ENCODE peak calls at places on chromosomes 16 and 17, in five cellular contexts. Y, P, H, F and V are unnamed samples.

GRCh38 chr17:77957215-77957868 is 1.2 kb upstream of the TNRC6C start:
- DNase-seq in Y (no peak), P (no peak), H (no peak), F (no peak), V (no peak)

GRCh38 chr17:42744283-42744805 is 496 bp downstream of the EZH1 start:
- DNase-seq in Y (peak; percentile 84), P (peak; percentile 94), H (peak; percentile 63), F (no peak), V (peak; percentile 86)

GRCh38 chr17:892958-893357 is 86.6 kb downstream of the NXN start:
- DNase-seq in Y (no peak), P (no peak), H (no peak), F (no peak), V (no peak)

GRCh38 chr17:61305024-61305423 is 94.6 kb upstream of the TBX2 start:
- DNase-seq in Y (no peak), P (no peak), H (no peak), F (no peak), V (no peak)

GRCh38 chr17:2418572-2418971 is 17.7 kb upstream of the MNT start:
- DNase-seq in Y (no peak), P (no peak), H (no peak), F (no peak), V (no peak)

GRCh38 chr17:8753976-8754440 is 4.3 kb downstream of the SPDYE4 start:
- DNase-seq in Y (no peak), P (no peak), H (no peak), F (no peak), V (no peak)

GRCh38 chr17:32803544-32803943 is 73.4 kb downstream of the MYO1D start:
- DNase-seq in Y (no peak), P (no peak), H (no peak), F (no peak), V (no peak)

GRCh38 chr16:27450836-27451341 is 48.9 kb downstream of the IL21R start:
- DNase-seq in Y (no peak), P (no peak), H (no peak), F (no peak), V (no peak)

GRCh38 chr17:48614904-48615211 is 234 bp downstream of the HOXB8 start:
- DNase-seq in Y (no peak), P (no peak), H (no peak), F (no peak), V (no peak)
- H3K4me3 ChIP-seq in Y (no peak overlapping the region), P (no peak overlapping the region), H (no peak overlapping the region), F (no peak overlapping the region), V (no peak overlapping the region)

GRCh38 chr16:77858060-77858459 is 69.7 kb downstream of the VAT1L start:
- DNase-seq in Y (no peak), P (no peak), H (no peak), F (no peak), V (no peak)

GRCh38 chr16:77863250-77863649 is 74.9 kb downstream of the VAT1L start:
- DNase-seq in Y (peak; percentile 28), P (no peak), H (no peak), F (no peak), V (no peak)

GRCh38 chr16:77860944-77861343 is 72.6 kb downstream of the VAT1L start:
- DNase-seq in Y (no peak), P (no peak), H (no peak), F (no peak), V (no peak)

GRCh38 chr16:77856455-77857138 is 68.2 kb downstream of the VAT1L start:
- DNase-seq in Y (no peak), P (no peak), H (no peak), F (no peak), V (no peak)

DNA sequence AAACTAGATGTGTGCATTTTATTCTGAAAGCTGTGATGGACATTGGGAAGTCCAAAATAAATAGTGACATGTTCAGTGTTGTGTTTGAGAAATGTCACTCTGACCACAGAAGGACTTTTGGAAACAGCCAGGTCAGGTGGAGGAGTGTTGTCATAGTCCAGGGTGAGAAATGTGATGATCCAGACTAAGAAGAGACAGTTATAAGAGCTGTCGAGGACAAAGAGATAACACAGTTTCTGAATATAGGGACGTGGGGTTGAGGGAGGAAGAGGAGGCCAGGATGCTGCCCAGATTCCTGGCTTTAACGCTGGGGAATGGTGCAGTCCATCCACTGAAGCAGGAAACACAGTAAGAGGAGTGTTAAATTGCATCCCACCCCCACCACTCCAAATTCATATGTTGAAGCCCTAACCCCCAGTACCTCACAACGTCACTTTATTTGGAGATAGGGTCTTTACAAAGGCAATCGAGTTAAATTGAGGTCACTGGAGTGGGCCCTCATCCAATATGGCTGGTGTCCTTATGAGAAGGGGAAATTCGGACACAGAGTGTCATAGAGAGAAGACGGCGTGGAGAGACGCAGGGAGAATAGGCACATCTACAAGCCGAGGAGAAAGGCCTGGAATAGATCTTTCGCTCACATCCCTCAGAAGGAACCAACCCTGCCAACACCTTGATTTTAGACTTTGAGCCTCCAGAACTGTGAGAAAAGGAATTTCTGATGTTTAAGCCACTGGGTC is 71.3 kb downstream of the VAT1L start:
- DNase-seq in Y (no peak), P (no peak), H (no peak), F (no peak), V (no peak)
- H3K27ac ChIP-seq in Y (peak overlapping the region; percentile 68), P (no peak overlapping the region), H (no peak overlapping the region), F (no peak overlapping the region), V (no peak overlapping the region)

GRCh38 chr17:45238155-45238774 is 16.6 kb downstream of the FMNL1 start:
- DNase-seq in Y (no peak), P (no peak), H (no peak), F (no peak), V (no peak)
- H3K36me3 ChIP-seq in Y (peaks cover 21% of the 10 kb centered on the region), P (no peaks in the 10 kb centered on the region), H (peaks cover 65% of the 10 kb centered on the region), F (no peaks in the 10 kb centered on the region), V (peaks cover 76% of the 10 kb centered on the region)

GRCh38 chr17:40325156-40326013 is 16.4 kb downstream of the RARA start:
- DNase-seq in Y (no peak), P (peak; percentile 50), H (peak; percentile 42), F (no peak), V (peak; percentile 44)

GRCh38 chr17:40322417-40323315 is 13.7 kb downstream of the RARA start:
- DNase-seq in Y (peak; percentile 84), P (peak; percentile 92), H (peak; percentile 91), F (peak; percentile 73), V (peak; percentile 93)

GRCh38 chr17:40321502-40322416 is 12.8 kb downstream of the RARA start:
- DNase-seq in Y (peak; percentile 80), P (peak; percentile 84), H (no peak), F (peak; percentile 71), V (no peak)

GRCh38 chr17:40323731-40324650 is 15.0 kb downstream of the RARA start:
- DNase-seq in Y (peak; percentile 84), P (peak; percentile 89), H (peak; percentile 74), F (no peak), V (peak; percentile 76)

DNA sequence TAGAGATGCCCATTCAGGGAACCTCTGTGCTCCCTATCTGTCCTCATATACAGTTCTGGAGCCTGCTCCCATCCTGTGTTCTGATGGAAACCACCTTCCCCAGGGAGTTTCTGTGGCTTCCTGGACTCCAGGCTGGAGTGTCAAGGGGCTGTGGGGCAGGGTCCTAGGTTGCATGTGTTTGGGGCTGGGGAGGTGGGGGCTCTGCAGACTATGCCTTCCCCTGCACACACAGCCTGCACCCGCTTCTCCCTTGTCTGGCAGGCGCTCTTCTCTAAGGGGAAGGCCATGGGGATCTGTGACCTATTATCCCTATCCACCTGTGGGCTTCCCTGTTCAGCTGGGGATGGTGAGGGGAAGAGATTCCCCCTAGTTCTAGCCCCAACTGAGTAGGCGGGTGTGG is 14.3 kb downstream of the RARA start:
- DNase-seq in Y (no peak), P (no peak), H (no peak), F (no peak), V (no peak)
- H3K4me3 ChIP-seq in Y (peak overlapping the region; percentile 100), P (no peak overlapping the region), H (peak overlapping the region; percentile 91), F (no peak overlapping the region), V (peak overlapping the region; percentile 99)

GRCh38 chr17:64326420-64327054 is 63.5 kb upstream of the TEX2 start:
- DNase-seq in Y (peak; percentile 80), P (peak; percentile 90), H (no peak), F (peak; percentile 55), V (peak; percentile 87)
- H3K27ac ChIP-seq in Y (peak overlapping the region; percentile 85), P (no peak overlapping the region), H (no peak overlapping the region), F (peak overlapping the region; percentile 78), V (peak overlapping the region; percentile 85)

GRCh38 chr17:40093005-40093579 is 7.3 kb downstream of the NR1D1 start:
- DNase-seq in Y (no peak), P (peak; percentile 74), H (no peak), F (peak; percentile 42), V (no peak)
- H3K36me3 ChIP-seq in Y (peaks cover 78% of the 10 kb centered on the region), P (no peaks in the 10 kb centered on the region), H (peaks cover 44% of the 10 kb centered on the region), F (no peaks in the 10 kb centered on the region), V (peaks cover 80% of the 10 kb centered on the region)

GRCh38 chr17:45225964-45226530 is 4.4 kb downstream of the FMNL1 start:
- DNase-seq in Y (peak; percentile 84), P (peak; percentile 86), H (peak; percentile 98), F (no peak), V (peak; percentile 92)
- H3K4me3 ChIP-seq in Y (no peak overlapping the region), P (no peak overlapping the region), H (peak overlapping the region; percentile 84), F (no peak overlapping the region), V (peak overlapping the region; percentile 60)